ENCODE peak calls at places on chromosomes 13 and 19, in nine cellular contexts. One of them, this sample, is unnamed.

GRCh38 chr19:55640043-55640576 is 692 bp upstream of the ZNF580 start:
- DNase-seq in activated CD4-positive, alpha-beta T cell treated with anti-CD3 and anti-CD28 coated beads, Interleukin-2, amount 50 U/mL, for 48 hours: peak; percentile 76
- DNase-seq in smooth muscle cell of the brain vasculature: no peak
- DNase-seq in GM13977: peak; percentile 72
- DNase-seq in uterus: peak; percentile 71
- DNase-seq in fibroblast of pulmonary artery: peak; percentile 78
- DNase-seq in fibroblast of lung: peak; percentile 76
- DNase-seq in putamen: no peak
- DNase-seq in H9: peak; percentile 80
- DNase-seq in this sample: no peak

GRCh38 chr19:1400281-1401137 is 833 bp downstream of the GAMT start:
- DNase-seq in activated CD4-positive, alpha-beta T cell treated with anti-CD3 and anti-CD28 coated beads, Interleukin-2, amount 50 U/mL, for 48 hours: no peak
- DNase-seq in smooth muscle cell of the brain vasculature: no peak
- DNase-seq in GM13977: peak; percentile 71
- DNase-seq in uterus: no peak
- DNase-seq in fibroblast of pulmonary artery: no peak
- DNase-seq in fibroblast of lung: no peak
- DNase-seq in putamen: no peak
- DNase-seq in H9: no peak
- DNase-seq in this sample: no peak

GRCh38 chr19:4058696-4059492 is 7.8 kb downstream of the ZBTB7A start:
- DNase-seq in activated CD4-positive, alpha-beta T cell treated with anti-CD3 and anti-CD28 coated beads, Interleukin-2, amount 50 U/mL, for 48 hours: no peak
- DNase-seq in smooth muscle cell of the brain vasculature: no peak
- DNase-seq in GM13977: no peak
- DNase-seq in uterus: peak; percentile 52
- DNase-seq in fibroblast of pulmonary artery: no peak
- DNase-seq in fibroblast of lung: no peak
- DNase-seq in putamen: peak; percentile 85
- DNase-seq in H9: peak; percentile 30
- DNase-seq in this sample: no peak

GRCh38 chr19:55390461-55390880 is 4.7 kb downstream of the RPL28 start:
- DNase-seq in activated CD4-positive, alpha-beta T cell treated with anti-CD3 and anti-CD28 coated beads, Interleukin-2, amount 50 U/mL, for 48 hours: no peak
- DNase-seq in smooth muscle cell of the brain vasculature: no peak
- DNase-seq in GM13977: no peak
- DNase-seq in uterus: no peak
- DNase-seq in fibroblast of pulmonary artery: no peak
- DNase-seq in fibroblast of lung: no peak
- DNase-seq in putamen: no peak
- DNase-seq in H9: no peak
- DNase-seq in this sample: no peak

GRCh38 chr19:45569619-45570421 is 14.8 kb downstream of the OPA3 start:
- DNase-seq in activated CD4-positive, alpha-beta T cell treated with anti-CD3 and anti-CD28 coated beads, Interleukin-2, amount 50 U/mL, for 48 hours: peak; percentile 78
- DNase-seq in smooth muscle cell of the brain vasculature: no peak
- DNase-seq in GM13977: no peak
- DNase-seq in uterus: no peak
- DNase-seq in fibroblast of pulmonary artery: peak; percentile 46
- DNase-seq in fibroblast of lung: peak; percentile 19
- DNase-seq in putamen: no peak
- DNase-seq in H9: peak; percentile 83
- DNase-seq in this sample: no peak

GRCh38 chr19:3343619-3344502 is 22.5 kb upstream of the NFIC start:
- DNase-seq in activated CD4-positive, alpha-beta T cell treated with anti-CD3 and anti-CD28 coated beads, Interleukin-2, amount 50 U/mL, for 48 hours: peak; percentile 61
- DNase-seq in smooth muscle cell of the brain vasculature: no peak
- DNase-seq in GM13977: peak; percentile 70
- DNase-seq in uterus: peak; percentile 88
- DNase-seq in fibroblast of pulmonary artery: peak; percentile 90
- DNase-seq in fibroblast of lung: peak; percentile 82
- DNase-seq in putamen: peak; percentile 62
- DNase-seq in H9: peak; percentile 62
- DNase-seq in this sample: no peak

GRCh38 chr19:8517551-8518442 is 3.8 kb upstream of the ZNF414 start:
- DNase-seq in activated CD4-positive, alpha-beta T cell treated with anti-CD3 and anti-CD28 coated beads, Interleukin-2, amount 50 U/mL, for 48 hours: peak; percentile 39
- DNase-seq in smooth muscle cell of the brain vasculature: no peak
- DNase-seq in GM13977: no peak
- DNase-seq in uterus: no peak
- DNase-seq in fibroblast of pulmonary artery: peak; percentile 81
- DNase-seq in fibroblast of lung: no peak
- DNase-seq in putamen: no peak
- DNase-seq in H9: no peak
- DNase-seq in this sample: no peak

GRCh38 chr13:74114202-74114601 is 20.0 kb downstream of the KLF12 start:
- DNase-seq in activated CD4-positive, alpha-beta T cell treated with anti-CD3 and anti-CD28 coated beads, Interleukin-2, amount 50 U/mL, for 48 hours: no peak
- DNase-seq in smooth muscle cell of the brain vasculature: no peak
- DNase-seq in GM13977: no peak
- DNase-seq in uterus: no peak
- DNase-seq in fibroblast of pulmonary artery: peak; percentile 17
- DNase-seq in fibroblast of lung: peak; percentile 82
- DNase-seq in putamen: no peak
- DNase-seq in H9: no peak
- DNase-seq in this sample: no peak

GRCh38 chr13:54092686-54093085 is 1064.1 kb downstream of the OLFM4 start:
- DNase-seq in activated CD4-positive, alpha-beta T cell treated with anti-CD3 and anti-CD28 coated beads, Interleukin-2, amount 50 U/mL, for 48 hours: no peak
- DNase-seq in smooth muscle cell of the brain vasculature: no peak
- DNase-seq in GM13977: no peak
- DNase-seq in uterus: no peak
- DNase-seq in fibroblast of pulmonary artery: no peak
- DNase-seq in fibroblast of lung: no peak
- DNase-seq in putamen: no peak
- DNase-seq in H9: no peak
- DNase-seq in this sample: no peak

GRCh38 chr19:39817888-39818561 is 15.9 kb downstream of the DYRK1B start:
- DNase-seq in activated CD4-positive, alpha-beta T cell treated with anti-CD3 and anti-CD28 coated beads, Interleukin-2, amount 50 U/mL, for 48 hours: no peak
- DNase-seq in smooth muscle cell of the brain vasculature: no peak
- DNase-seq in GM13977: no peak
- DNase-seq in uterus: no peak
- DNase-seq in fibroblast of pulmonary artery: no peak
- DNase-seq in fibroblast of lung: no peak
- DNase-seq in putamen: no peak
- DNase-seq in H9: no peak
- DNase-seq in this sample: no peak

GRCh38 chr19:7348587-7349230 is at the start of gene ARHGEF18:
- DNase-seq in activated CD4-positive, alpha-beta T cell treated with anti-CD3 and anti-CD28 coated beads, Interleukin-2, amount 50 U/mL, for 48 hours: peak; percentile 64
- DNase-seq in smooth muscle cell of the brain vasculature: no peak
- DNase-seq in GM13977: peak; percentile 56
- DNase-seq in uterus: no peak
- DNase-seq in fibroblast of pulmonary artery: no peak
- DNase-seq in fibroblast of lung: no peak
- DNase-seq in putamen: no peak
- DNase-seq in H9: no peak
- DNase-seq in this sample: no peak

GRCh38 chr19:13408889-13409518 is 97.3 kb downstream of the CACNA1A start:
- DNase-seq in activated CD4-positive, alpha-beta T cell treated with anti-CD3 and anti-CD28 coated beads, Interleukin-2, amount 50 U/mL, for 48 hours: no peak
- DNase-seq in smooth muscle cell of the brain vasculature: no peak
- DNase-seq in GM13977: no peak
- DNase-seq in uterus: no peak
- DNase-seq in fibroblast of pulmonary artery: no peak
- DNase-seq in fibroblast of lung: no peak
- DNase-seq in putamen: no peak
- DNase-seq in H9: no peak
- DNase-seq in this sample: no peak

GRCh38 chr13:29817604-29818378 is 32.6 kb downstream of the UBL3 start:
- DNase-seq in activated CD4-positive, alpha-beta T cell treated with anti-CD3 and anti-CD28 coated beads, Interleukin-2, amount 50 U/mL, for 48 hours: no peak
- DNase-seq in smooth muscle cell of the brain vasculature: no peak
- DNase-seq in GM13977: peak; percentile 44
- DNase-seq in uterus: no peak
- DNase-seq in fibroblast of pulmonary artery: no peak
- DNase-seq in fibroblast of lung: peak; percentile 22
- DNase-seq in putamen: peak; percentile 15
- DNase-seq in H9: no peak
- DNase-seq in this sample: no peak

GRCh38 chr19:3358919-3359849 is 7.2 kb upstream of the NFIC start:
- DNase-seq in activated CD4-positive, alpha-beta T cell treated with anti-CD3 and anti-CD28 coated beads, Interleukin-2, amount 50 U/mL, for 48 hours: peak; percentile 68
- DNase-seq in smooth muscle cell of the brain vasculature: no peak
- DNase-seq in GM13977: peak; percentile 94
- DNase-seq in uterus: peak; percentile 63
- DNase-seq in fibroblast of pulmonary artery: peak; percentile 56
- DNase-seq in fibroblast of lung: peak; percentile 57
- DNase-seq in putamen: peak; percentile 78
- DNase-seq in H9: no peak
- DNase-seq in this sample: no peak

GRCh38 chr19:6007866-6008265 is 29.9 kb upstream of the RANBP3 start:
- DNase-seq in activated CD4-positive, alpha-beta T cell treated with anti-CD3 and anti-CD28 coated beads, Interleukin-2, amount 50 U/mL, for 48 hours: no peak
- DNase-seq in smooth muscle cell of the brain vasculature: no peak
- DNase-seq in GM13977: no peak
- DNase-seq in uterus: no peak
- DNase-seq in fibroblast of pulmonary artery: no peak
- DNase-seq in fibroblast of lung: no peak
- DNase-seq in putamen: no peak
- DNase-seq in H9: no peak
- DNase-seq in this sample: no peak

GRCh38 chr13:49606747-49607648 is 21.3 kb upstream of the ARL11 start:
- DNase-seq in activated CD4-positive, alpha-beta T cell treated with anti-CD3 and anti-CD28 coated beads, Interleukin-2, amount 50 U/mL, for 48 hours: peak; percentile 86
- DNase-seq in smooth muscle cell of the brain vasculature: peak; percentile 77
- DNase-seq in GM13977: peak; percentile 76
- DNase-seq in uterus: peak; percentile 85
- DNase-seq in fibroblast of pulmonary artery: peak; percentile 91
- DNase-seq in fibroblast of lung: peak; percentile 84
- DNase-seq in putamen: peak; percentile 87
- DNase-seq in H9: peak; percentile 85
- DNase-seq in this sample: no peak

GRCh38 chr13:113907637-113908617 is 44.1 kb upstream of the GAS6 start:
- DNase-seq in activated CD4-positive, alpha-beta T cell treated with anti-CD3 and anti-CD28 coated beads, Interleukin-2, amount 50 U/mL, for 48 hours: no peak
- DNase-seq in smooth muscle cell of the brain vasculature: no peak
- DNase-seq in GM13977: no peak
- DNase-seq in uterus: peak; percentile 50
- DNase-seq in fibroblast of pulmonary artery: peak; percentile 44
- DNase-seq in fibroblast of lung: peak; percentile 95
- DNase-seq in putamen: no peak
- DNase-seq in H9: no peak
- DNase-seq in this sample: no peak

GRCh38 chr19:18783958-18784785 is 6.9 kb downstream of the COMP start:
- DNase-seq in activated CD4-positive, alpha-beta T cell treated with anti-CD3 and anti-CD28 coated beads, Interleukin-2, amount 50 U/mL, for 48 hours: no peak
- DNase-seq in smooth muscle cell of the brain vasculature: no peak
- DNase-seq in GM13977: no peak
- DNase-seq in uterus: no peak
- DNase-seq in fibroblast of pulmonary artery: no peak
- DNase-seq in fibroblast of lung: no peak
- DNase-seq in putamen: no peak
- DNase-seq in H9: no peak
- DNase-seq in this sample: no peak

GRCh38 chr13:29513002-29513980 is 82.2 kb downstream of the SLC7A1 start:
- DNase-seq in activated CD4-positive, alpha-beta T cell treated with anti-CD3 and anti-CD28 coated beads, Interleukin-2, amount 50 U/mL, for 48 hours: no peak
- DNase-seq in smooth muscle cell of the brain vasculature: no peak
- DNase-seq in GM13977: no peak
- DNase-seq in uterus: no peak
- DNase-seq in fibroblast of pulmonary artery: no peak
- DNase-seq in fibroblast of lung: no peak
- DNase-seq in putamen: no peak
- DNase-seq in H9: no peak
- DNase-seq in this sample: no peak

GRCh38 chr13:84400711-84401110 is 518.4 kb upstream of the SLITRK1 start:
- DNase-seq in activated CD4-positive, alpha-beta T cell treated with anti-CD3 and anti-CD28 coated beads, Interleukin-2, amount 50 U/mL, for 48 hours: no peak
- DNase-seq in smooth muscle cell of the brain vasculature: no peak
- DNase-seq in GM13977: no peak
- DNase-seq in uterus: no peak
- DNase-seq in fibroblast of pulmonary artery: peak; percentile 88
- DNase-seq in fibroblast of lung: peak; percentile 98
- DNase-seq in putamen: no peak
- DNase-seq in H9: no peak
- DNase-seq in this sample: no peak

GRCh38 chr19:20503536-20503935 is 62.0 kb downstream of the ZNF737 start:
- DNase-seq in activated CD4-positive, alpha-beta T cell treated with anti-CD3 and anti-CD28 coated beads, Interleukin-2, amount 50 U/mL, for 48 hours: no peak
- DNase-seq in smooth muscle cell of the brain vasculature: no peak
- DNase-seq in GM13977: no peak
- DNase-seq in uterus: no peak
- DNase-seq in fibroblast of pulmonary artery: peak; percentile 25
- DNase-seq in fibroblast of lung: peak; percentile 52
- DNase-seq in putamen: no peak
- DNase-seq in H9: no peak
- DNase-seq in this sample: no peak

GRCh38 chr13:40031031-40031430 is 375.6 kb downstream of the COG6 start:
- DNase-seq in activated CD4-positive, alpha-beta T cell treated with anti-CD3 and anti-CD28 coated beads, Interleukin-2, amount 50 U/mL, for 48 hours: no peak
- DNase-seq in smooth muscle cell of the brain vasculature: no peak
- DNase-seq in GM13977: no peak
- DNase-seq in uterus: no peak
- DNase-seq in fibroblast of pulmonary artery: peak; percentile 76
- DNase-seq in fibroblast of lung: peak; percentile 83
- DNase-seq in putamen: no peak
- DNase-seq in H9: no peak
- DNase-seq in this sample: no peak

GRCh38 chr13:50158385-50159165 is 143.3 kb downstream of the KCNRG start:
- DNase-seq in activated CD4-positive, alpha-beta T cell treated with anti-CD3 and anti-CD28 coated beads, Interleukin-2, amount 50 U/mL, for 48 hours: no peak
- DNase-seq in smooth muscle cell of the brain vasculature: no peak
- DNase-seq in GM13977: no peak
- DNase-seq in uterus: no peak
- DNase-seq in fibroblast of pulmonary artery: no peak
- DNase-seq in fibroblast of lung: no peak
- DNase-seq in putamen: no peak
- DNase-seq in H9: no peak
- DNase-seq in this sample: no peak

GRCh38 chr19:12792048-12792852 is 964 bp downstream of the JUNB start:
- DNase-seq in activated CD4-positive, alpha-beta T cell treated with anti-CD3 and anti-CD28 coated beads, Interleukin-2, amount 50 U/mL, for 48 hours: peak; percentile 76
- DNase-seq in smooth muscle cell of the brain vasculature: no peak
- DNase-seq in GM13977: peak; percentile 69
- DNase-seq in uterus: peak; percentile 61
- DNase-seq in fibroblast of pulmonary artery: peak; percentile 60
- DNase-seq in fibroblast of lung: no peak
- DNase-seq in putamen: no peak
- DNase-seq in H9: peak; percentile 84
- DNase-seq in this sample: no peak